ENCODE peak calls at places on chromosomes 3 and 15, in nine cellular contexts. One of them, this sample, is unnamed.

GRCh38 chr3:13400114-13400696 is 19.9 kb downstream of the NUP210 start:
- DNase-seq in sigmoid colon: no peak
- DNase-seq in fibroblast of lung: no peak
- DNase-seq in A549: no peak
- DNase-seq in fibroblast of mammary gland: no peak
- DNase-seq in kidney epithelial cell: no peak
- DNase-seq in fibroblast of pulmonary artery: no peak
- DNase-seq in mucosa of descending colon: no peak
- DNase-seq in AG04450: no peak
- DNase-seq in this sample: no peak

GRCh38 chr15:74754593-74755215 is 6.1 kb downstream of the CYP1A2 start:
- DNase-seq in mucosa of descending colon: no peak
- DNase-seq in fibroblast of pulmonary artery: no peak
- DNase-seq in fibroblast of mammary gland: no peak
- DNase-seq in sigmoid colon: no peak
- DNase-seq in fibroblast of lung: no peak
- DNase-seq in kidney epithelial cell: no peak
- DNase-seq in A549: no peak
- DNase-seq in AG04450: no peak
- DNase-seq in this sample: no peak

GRCh38 chr3:190737451-190737850 is 125.0 kb downstream of the GMNC start:
- DNase-seq in fibroblast of mammary gland: no peak
- DNase-seq in A549: no peak
- DNase-seq in fibroblast of pulmonary artery: no peak
- DNase-seq in AG04450: no peak
- DNase-seq in kidney epithelial cell: no peak
- DNase-seq in sigmoid colon: no peak
- DNase-seq in fibroblast of lung: no peak
- DNase-seq in mucosa of descending colon: no peak
- DNase-seq in this sample: no peak

GRCh38 chr3:125072310-125072709 is 16.5 kb upstream of the HEG1 start:
- DNase-seq in mucosa of descending colon: no peak
- DNase-seq in AG04450: no peak
- DNase-seq in A549: no peak
- DNase-seq in fibroblast of lung: no peak
- DNase-seq in sigmoid colon: no peak
- DNase-seq in fibroblast of pulmonary artery: peak; percentile 46
- DNase-seq in fibroblast of mammary gland: peak; percentile 41
- DNase-seq in kidney epithelial cell: no peak
- DNase-seq in this sample: no peak

GRCh38 chr3:136343873-136344281 is 93.7 kb downstream of the PCCB start:
- DNase-seq in fibroblast of mammary gland: peak; percentile 99
- DNase-seq in fibroblast of lung: peak; percentile 90
- DNase-seq in AG04450: peak; percentile 86
- DNase-seq in A549: peak; percentile 67
- DNase-seq in fibroblast of pulmonary artery: peak; percentile 91
- DNase-seq in kidney epithelial cell: peak; percentile 65
- DNase-seq in mucosa of descending colon: peak; percentile 88
- DNase-seq in sigmoid colon: peak; percentile 95
- DNase-seq in this sample: peak; percentile 98

GRCh38 chr3:158731938-158732855 is at the start of gene RARRES1:
- DNase-seq in fibroblast of mammary gland: peak; percentile 48
- DNase-seq in AG04450: no peak
- DNase-seq in fibroblast of lung: peak; percentile 71
- DNase-seq in fibroblast of pulmonary artery: peak; percentile 58
- DNase-seq in kidney epithelial cell: no peak
- DNase-seq in sigmoid colon: peak; percentile 87
- DNase-seq in A549: peak; percentile 70
- DNase-seq in mucosa of descending colon: peak; percentile 83
- DNase-seq in this sample: peak; percentile 61

GRCh38 chr3:150639262-150639661 is 36.1 kb downstream of the SELENOT start:
- DNase-seq in fibroblast of pulmonary artery: peak; percentile 8
- DNase-seq in kidney epithelial cell: no peak
- DNase-seq in fibroblast of mammary gland: peak; percentile 22
- DNase-seq in mucosa of descending colon: no peak
- DNase-seq in A549: no peak
- DNase-seq in sigmoid colon: no peak
- DNase-seq in fibroblast of lung: peak; percentile 21
- DNase-seq in AG04450: no peak
- DNase-seq in this sample: no peak

GRCh38 chr3:5022966-5023776 is 43.9 kb downstream of the BHLHE40 start:
- DNase-seq in kidney epithelial cell: peak; percentile 99
- DNase-seq in AG04450: peak; percentile 98
- DNase-seq in fibroblast of pulmonary artery: peak; percentile 98
- DNase-seq in fibroblast of lung: peak; percentile 92
- DNase-seq in mucosa of descending colon: no peak
- DNase-seq in A549: peak; percentile 99
- DNase-seq in sigmoid colon: peak; percentile 87
- DNase-seq in fibroblast of mammary gland: peak; percentile 99
- DNase-seq in this sample: peak; percentile 99

GRCh38 chr3:54859204-54859603 is 68.7 kb downstream of the LRTM1 start:
- DNase-seq in kidney epithelial cell: peak; percentile 66
- DNase-seq in fibroblast of mammary gland: peak; percentile 61
- DNase-seq in sigmoid colon: no peak
- DNase-seq in A549: no peak
- DNase-seq in mucosa of descending colon: no peak
- DNase-seq in AG04450: peak; percentile 34
- DNase-seq in fibroblast of pulmonary artery: peak; percentile 31
- DNase-seq in fibroblast of lung: no peak
- DNase-seq in this sample: peak; percentile 30

GRCh38 chr3:12155833-12156232 is 2.9 kb downstream of the TIMP4 start:
- DNase-seq in kidney epithelial cell: peak; percentile 77
- DNase-seq in mucosa of descending colon: no peak
- DNase-seq in fibroblast of lung: peak; percentile 64
- DNase-seq in A549: peak; percentile 69
- DNase-seq in sigmoid colon: no peak
- DNase-seq in AG04450: no peak
- DNase-seq in fibroblast of pulmonary artery: peak; percentile 85
- DNase-seq in fibroblast of mammary gland: peak; percentile 89
- DNase-seq in this sample: peak; percentile 91

GRCh38 chr15:28992340-28992864 is 106.6 kb downstream of the APBA2 start:
- DNase-seq in kidney epithelial cell: no peak
- DNase-seq in sigmoid colon: no peak
- DNase-seq in fibroblast of pulmonary artery: no peak
- DNase-seq in fibroblast of mammary gland: no peak
- DNase-seq in AG04450: no peak
- DNase-seq in A549: no peak
- DNase-seq in mucosa of descending colon: no peak
- DNase-seq in fibroblast of lung: no peak
- DNase-seq in this sample: no peak

GRCh38 chr15:25182098-25182478 is 227.3 kb downstream of the SNRPN start:
- DNase-seq in fibroblast of pulmonary artery: no peak
- DNase-seq in kidney epithelial cell: no peak
- DNase-seq in mucosa of descending colon: peak; percentile 3
- DNase-seq in A549: no peak
- DNase-seq in AG04450: no peak
- DNase-seq in fibroblast of lung: no peak
- DNase-seq in sigmoid colon: peak; percentile 35
- DNase-seq in fibroblast of mammary gland: no peak
- DNase-seq in this sample: no peak

GRCh38 chr3:149414557-149415231 is 37.2 kb upstream of the TM4SF1 start:
- DNase-seq in fibroblast of pulmonary artery: peak; percentile 56
- DNase-seq in fibroblast of lung: peak; percentile 90
- DNase-seq in A549: no peak
- DNase-seq in mucosa of descending colon: no peak
- DNase-seq in AG04450: no peak
- DNase-seq in fibroblast of mammary gland: peak; percentile 40
- DNase-seq in kidney epithelial cell: no peak
- DNase-seq in sigmoid colon: no peak
- DNase-seq in this sample: peak; percentile 44

GRCh38 chr3:126646662-126647061 is 8.3 kb downstream of the TXNRD3 start:
- DNase-seq in sigmoid colon: no peak
- DNase-seq in mucosa of descending colon: no peak
- DNase-seq in fibroblast of pulmonary artery: peak; percentile 43
- DNase-seq in AG04450: no peak
- DNase-seq in A549: no peak
- DNase-seq in fibroblast of mammary gland: no peak
- DNase-seq in fibroblast of lung: no peak
- DNase-seq in kidney epithelial cell: no peak
- DNase-seq in this sample: peak; percentile 12

GRCh38 chr3:156005698-156006097 is 114.7 kb upstream of the KCNAB1 start:
- DNase-seq in sigmoid colon: no peak
- DNase-seq in fibroblast of lung: no peak
- DNase-seq in fibroblast of pulmonary artery: no peak
- DNase-seq in mucosa of descending colon: no peak
- DNase-seq in fibroblast of mammary gland: no peak
- DNase-seq in kidney epithelial cell: no peak
- DNase-seq in AG04450: no peak
- DNase-seq in A549: no peak
- DNase-seq in this sample: no peak

GRCh38 chr3:183108470-183108869 is 9.2 kb upstream of the MCCC1 start:
- DNase-seq in kidney epithelial cell: no peak
- DNase-seq in fibroblast of pulmonary artery: no peak
- DNase-seq in mucosa of descending colon: no peak
- DNase-seq in AG04450: no peak
- DNase-seq in A549: no peak
- DNase-seq in fibroblast of mammary gland: no peak
- DNase-seq in sigmoid colon: no peak
- DNase-seq in fibroblast of lung: no peak
- DNase-seq in this sample: no peak

GRCh38 chr3:172194702-172195392 is 155.5 kb downstream of the FNDC3B start:
- DNase-seq in fibroblast of lung: no peak
- DNase-seq in AG04450: no peak
- DNase-seq in mucosa of descending colon: no peak
- DNase-seq in fibroblast of mammary gland: peak; percentile 49
- DNase-seq in A549: peak; percentile 66
- DNase-seq in kidney epithelial cell: peak; percentile 31
- DNase-seq in sigmoid colon: no peak
- DNase-seq in fibroblast of pulmonary artery: peak; percentile 65
- DNase-seq in this sample: no peak

GRCh38 chr15:20340331-20340811 is 201.2 kb downstream of the GOLGA6L6 start:
- DNase-seq in fibroblast of pulmonary artery: peak; percentile 26
- DNase-seq in A549: peak; percentile 22
- DNase-seq in kidney epithelial cell: no peak
- DNase-seq in mucosa of descending colon: peak; percentile 58
- DNase-seq in fibroblast of lung: no peak
- DNase-seq in fibroblast of mammary gland: no peak
- DNase-seq in AG04450: no peak
- DNase-seq in sigmoid colon: peak; percentile 86
- DNase-seq in this sample: no peak

GRCh38 chr3:108448593-108448992 is 61.8 kb downstream of the MYH15 start:
- DNase-seq in A549: no peak
- DNase-seq in AG04450: no peak
- DNase-seq in fibroblast of pulmonary artery: no peak
- DNase-seq in fibroblast of lung: no peak
- DNase-seq in sigmoid colon: no peak
- DNase-seq in mucosa of descending colon: no peak
- DNase-seq in fibroblast of mammary gland: no peak
- DNase-seq in kidney epithelial cell: no peak
- DNase-seq in this sample: no peak

DNA sequence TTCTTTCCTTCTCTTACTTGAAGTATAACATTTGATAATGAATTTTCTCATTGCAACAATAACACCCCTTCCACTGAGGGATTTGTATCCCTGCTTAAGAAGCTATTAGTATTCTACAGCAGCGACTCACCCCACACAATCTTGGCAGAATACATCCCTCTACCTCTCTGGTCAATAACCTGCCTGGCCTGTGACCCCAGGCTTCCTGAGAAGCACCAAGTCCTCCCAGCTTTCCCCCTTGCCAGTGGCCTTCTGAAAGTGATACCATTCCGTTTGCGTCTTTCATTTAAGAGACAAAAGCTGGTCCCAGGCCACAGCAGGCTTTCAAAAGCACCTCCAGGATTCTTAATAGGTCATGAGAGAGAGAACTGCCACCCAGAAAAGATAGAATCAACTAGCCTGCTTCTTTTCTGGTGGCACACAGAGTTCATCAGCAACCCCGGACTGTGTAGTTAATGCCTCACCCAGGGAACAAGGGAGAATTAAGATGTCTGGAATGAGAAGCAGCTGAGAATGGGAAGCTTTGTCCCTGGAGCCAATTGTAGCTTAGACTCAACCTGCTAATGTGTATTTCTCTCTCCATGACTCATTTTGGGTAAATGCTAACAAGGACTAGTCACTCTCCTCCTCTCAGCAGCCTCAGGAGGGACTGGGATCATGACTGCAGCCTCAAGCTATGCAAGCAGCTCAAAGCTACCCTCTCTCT is 101.0 kb upstream of the CPNE4 start:
- DNase-seq in fibroblast of mammary gland: peak; percentile 98
- DNase-seq in mucosa of descending colon: no peak
- DNase-seq in AG04450: peak; percentile 95
- DNase-seq in kidney epithelial cell: peak; percentile 98
- DNase-seq in fibroblast of lung: peak; percentile 92
- DNase-seq in A549: peak; percentile 90
- DNase-seq in sigmoid colon: no peak
- DNase-seq in fibroblast of pulmonary artery: peak; percentile 88
- DNase-seq in this sample: peak; percentile 77
- H3K4me3 ChIP-seq in fibroblast of mammary gland: peak overlapping the region; percentile 39
- H3K4me3 ChIP-seq in mucosa of descending colon: no peak overlapping the region
- H3K4me3 ChIP-seq in AG04450: peak overlapping the region; percentile 51
- H3K4me3 ChIP-seq in kidney epithelial cell: peak overlapping the region; percentile 5
- H3K4me3 ChIP-seq in fibroblast of lung: peak overlapping the region; percentile 48
- H3K4me3 ChIP-seq in A549: peak overlapping the region; percentile 31
- H3K4me3 ChIP-seq in sigmoid colon: no peak overlapping the region
- H3K4me3 ChIP-seq in fibroblast of pulmonary artery: no peak overlapping the region
- H3K4me3 ChIP-seq in this sample: no peak overlapping the region

GRCh38 chr3:142180761-142181362 is 31.5 kb upstream of the TFDP2 start:
- DNase-seq in sigmoid colon: no peak
- DNase-seq in AG04450: no peak
- DNase-seq in fibroblast of pulmonary artery: peak; percentile 71
- DNase-seq in kidney epithelial cell: no peak
- DNase-seq in mucosa of descending colon: peak; percentile 41
- DNase-seq in fibroblast of mammary gland: peak; percentile 51
- DNase-seq in fibroblast of lung: peak; percentile 53
- DNase-seq in A549: peak; percentile 38
- DNase-seq in this sample: peak; percentile 54
- TF ChIP-seq CTCF in sigmoid colon: peak; percentile 58
- TF ChIP-seq CTCF in AG04450: peak; percentile 65
- TF ChIP-seq CTCF in fibroblast of pulmonary artery: peak; percentile 79
- TF ChIP-seq CTCF in kidney epithelial cell: peak; percentile 59
- TF ChIP-seq CTCF in mucosa of descending colon: no peak
- TF ChIP-seq CTCF in fibroblast of mammary gland: peak; percentile 72
- TF ChIP-seq CTCF in fibroblast of lung: peak; percentile 68
- TF ChIP-seq CTCF in A549: peak; percentile 46
- TF ChIP-seq CTCF in this sample: peak; percentile 76

DNA sequence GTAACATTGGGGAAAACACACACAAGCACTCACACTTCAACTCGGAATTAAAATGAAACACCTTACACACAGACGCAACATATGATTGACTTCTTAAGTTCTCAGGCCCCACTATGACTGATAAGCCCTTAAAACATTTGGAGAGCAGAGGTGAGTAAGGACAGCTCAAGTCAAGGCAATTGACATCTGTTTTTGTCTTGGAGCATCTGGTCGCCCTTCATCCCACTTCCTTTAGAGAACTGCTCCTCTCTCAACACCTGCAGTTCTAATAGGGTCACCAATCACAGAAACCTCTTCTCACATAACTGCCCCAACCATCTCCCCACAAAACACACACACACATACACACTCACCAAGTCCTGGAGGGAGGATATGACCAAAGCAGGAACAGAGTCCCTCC is 43.4 kb downstream of the ERC2 start:
- DNase-seq in kidney epithelial cell: no peak
- DNase-seq in AG04450: no peak
- DNase-seq in sigmoid colon: no peak
- DNase-seq in A549: no peak
- DNase-seq in fibroblast of lung: no peak
- DNase-seq in mucosa of descending colon: no peak
- DNase-seq in fibroblast of mammary gland: no peak
- DNase-seq in fibroblast of pulmonary artery: no peak
- DNase-seq in this sample: no peak
- H3K4me3 ChIP-seq in kidney epithelial cell: no peak overlapping the region
- H3K4me3 ChIP-seq in AG04450: no peak overlapping the region
- H3K4me3 ChIP-seq in sigmoid colon: no peak overlapping the region
- H3K4me3 ChIP-seq in A549: no peak overlapping the region
- H3K4me3 ChIP-seq in fibroblast of lung: no peak overlapping the region
- H3K4me3 ChIP-seq in mucosa of descending colon: no peak overlapping the region
- H3K4me3 ChIP-seq in fibroblast of mammary gland: no peak overlapping the region
- H3K4me3 ChIP-seq in fibroblast of pulmonary artery: no peak overlapping the region
- H3K4me3 ChIP-seq in this sample: no peak overlapping the region

GRCh38 chr3:144524531-144524930 is 552.9 kb downstream of the DIPK2A start:
- DNase-seq in mucosa of descending colon: no peak
- DNase-seq in kidney epithelial cell: no peak
- DNase-seq in fibroblast of lung: peak; percentile 9
- DNase-seq in fibroblast of mammary gland: peak; percentile 46
- DNase-seq in fibroblast of pulmonary artery: no peak
- DNase-seq in A549: no peak
- DNase-seq in sigmoid colon: no peak
- DNase-seq in AG04450: no peak
- DNase-seq in this sample: no peak
- TF ChIP-seq CTCF in mucosa of descending colon: no peak
- TF ChIP-seq CTCF in kidney epithelial cell: no peak
- TF ChIP-seq CTCF in fibroblast of lung: no peak
- TF ChIP-seq CTCF in fibroblast of mammary gland: no peak
- TF ChIP-seq CTCF in fibroblast of pulmonary artery: no peak
- TF ChIP-seq CTCF in A549: no peak
- TF ChIP-seq CTCF in sigmoid colon: no peak
- TF ChIP-seq CTCF in AG04450: no peak
- TF ChIP-seq CTCF in this sample: no peak